ENCODE peak calls at places on chromosome 21, in seven cellular contexts. C, M, B, Q, D, X and J are unnamed samples.
A peak's percentile ranks its signal among the peaks of the same experiment; 100 is the strongest.

GRCh38 chr21:35617491-35617890 is 442.8 kb downstream of the SETD4 start:
- DNase-seq in Q (no peak), B (no peak), C (no peak), X (no peak), D (no peak), M (no peak), J (no peak)

GRCh38 chr21:17688912-17689874 is 76.5 kb upstream of the BTG3 start:
- DNase-seq in M (peak; percentile 36), Q (no peak), C (peak; percentile 35), D (peak; percentile 42), X (peak; percentile 59), B (peak; percentile 2), J (no peak)

GRCh38 chr21:35401476-35401875 is 352.4 kb upstream of the RUNX1 start:
- DNase-seq in Q (no peak), X (no peak), D (no peak), C (no peak), B (no peak), M (no peak), J (no peak)

GRCh38 chr21:40208960-40209359 is 341.7 kb downstream of the PCP4 start:
- DNase-seq in X (no peak), C (no peak), Q (no peak), D (no peak), M (no peak), B (no peak), J (no peak)

GRCh38 chr21:35015435-35016024 is 33.6 kb downstream of the RUNX1 start:
- DNase-seq in B (no peak), C (no peak), Q (no peak), M (no peak), D (no peak), X (no peak), J (no peak)

GRCh38 chr21:41770901-41771624 is 4.2 kb upstream of the RIPK4 start:
- DNase-seq in X (no peak), C (no peak), B (no peak), Q (no peak), M (no peak), D (no peak), J (no peak)

GRCh38 chr21:42614811-42615342 is 38.5 kb upstream of the PDE9A start:
- DNase-seq in D (peak; percentile 37), C (no peak), Q (no peak), X (peak; percentile 50), B (no peak), M (no peak), J (peak; percentile 64)

GRCh38 chr21:35026153-35026499 is 23.0 kb downstream of the RUNX1 start:
- DNase-seq in C (no peak), X (no peak), M (no peak), D (no peak), Q (no peak), B (no peak), J (no peak)

GRCh38 chr21:46243325-46243724 is 14.8 kb upstream of the LSS start:
- DNase-seq in X (no peak), C (no peak), D (no peak), B (no peak), Q (no peak), M (no peak), J (no peak)

GRCh38 chr21:31612889-31613785 is 46.4 kb upstream of the SOD1 start:
- DNase-seq in X (no peak), M (no peak), B (peak; percentile 9), D (no peak), Q (no peak), C (no peak), J (no peak)

GRCh38 chr21:39003982-39004775 is 179.1 kb downstream of the PSMG1 start:
- DNase-seq in D (no peak), Q (no peak), C (peak; percentile 37), M (no peak), B (no peak), X (no peak), J (no peak)

GRCh38 chr21:43985690-43986251 is 26.3 kb upstream of the TRAPPC10 start:
- DNase-seq in C (no peak), Q (no peak), M (peak; percentile 61), D (no peak), X (no peak), B (peak; percentile 54), J (no peak)

GRCh38 chr21:42621166-42621827 is 32.1 kb upstream of the PDE9A start:
- DNase-seq in X (no peak), C (no peak), M (no peak), Q (no peak), D (peak; percentile 58), B (no peak), J (peak; percentile 58)

GRCh38 chr21:31879251-31879650 is 6.4 kb downstream of the HUNK start:
- DNase-seq in D (no peak), Q (no peak), M (no peak), X (no peak), B (no peak), C (no peak), J (no peak)

GRCh38 chr21:41933259-41934079 is 20.3 kb downstream of the C2CD2 start:
- DNase-seq in B (no peak), M (no peak), X (no peak), D (no peak), C (no peak), Q (no peak), J (no peak)

GRCh38 chr21:42500736-42501135 is 4.7 kb upstream of the RSPH1 start:
- DNase-seq in M (no peak), B (no peak), Q (no peak), D (no peak), C (no peak), X (no peak), J (no peak)

GRCh38 chr21:24939288-24939687 is 668.0 kb downstream of the MRPL39 start:
- DNase-seq in Q (no peak), D (peak; percentile 23), M (no peak), X (no peak), C (no peak), B (no peak), J (no peak)

GRCh38 chr21:26332873-26333272 is 162.3 kb upstream of the APP start:
- DNase-seq in Q (no peak), X (no peak), M (no peak), D (no peak), C (no peak), B (no peak), J (no peak)

GRCh38 chr21:46084041-46084561 is 13.8 kb upstream of the COL6A2 start:
- DNase-seq in C (peak; percentile 18), X (no peak), Q (no peak), M (no peak), B (peak; percentile 55), D (no peak), J (no peak)

GRCh38 chr21:26385721-26386120 is 187.4 kb downstream of the CYYR1 start:
- DNase-seq in D (no peak), B (no peak), X (no peak), C (no peak), M (no peak), Q (no peak), J (no peak)

GRCh38 chr21:26098758-26099157 is 71.8 kb downstream of the APP start:
- DNase-seq in Q (no peak), B (no peak), D (no peak), X (no peak), M (no peak), C (no peak), J (no peak)

GRCh38 chr21:35796834-35797233 is 263.5 kb downstream of the SETD4 start:
- DNase-seq in C (no peak), D (no peak), B (no peak), X (no peak), M (no peak), Q (no peak), J (no peak)

GRCh38 chr21:38807987-38808386 is 2.3 kb downstream of the ETS2 start:
- DNase-seq in Q (no peak), M (no peak), D (peak; percentile 41), B (no peak), C (no peak), X (no peak), J (no peak)

GRCh38 chr21:16179732-16180131 is 449.9 kb downstream of the USP25 start:
- DNase-seq in Q (no peak), C (no peak), D (no peak), X (peak; percentile 78), B (no peak), M (no peak), J (no peak)

GRCh38 chr21:28025111-28025510 is 967.6 kb downstream of the LTN1 start:
- DNase-seq in M (no peak), X (no peak), B (no peak), Q (no peak), C (no peak), D (no peak), J (no peak)

GRCh38 chr21:41139275-41139674 is 28.7 kb upstream of the BACE2 start:
- DNase-seq in Q (no peak), D (no peak), C (no peak), B (no peak), X (no peak), M (no peak), J (no peak)

DNA sequence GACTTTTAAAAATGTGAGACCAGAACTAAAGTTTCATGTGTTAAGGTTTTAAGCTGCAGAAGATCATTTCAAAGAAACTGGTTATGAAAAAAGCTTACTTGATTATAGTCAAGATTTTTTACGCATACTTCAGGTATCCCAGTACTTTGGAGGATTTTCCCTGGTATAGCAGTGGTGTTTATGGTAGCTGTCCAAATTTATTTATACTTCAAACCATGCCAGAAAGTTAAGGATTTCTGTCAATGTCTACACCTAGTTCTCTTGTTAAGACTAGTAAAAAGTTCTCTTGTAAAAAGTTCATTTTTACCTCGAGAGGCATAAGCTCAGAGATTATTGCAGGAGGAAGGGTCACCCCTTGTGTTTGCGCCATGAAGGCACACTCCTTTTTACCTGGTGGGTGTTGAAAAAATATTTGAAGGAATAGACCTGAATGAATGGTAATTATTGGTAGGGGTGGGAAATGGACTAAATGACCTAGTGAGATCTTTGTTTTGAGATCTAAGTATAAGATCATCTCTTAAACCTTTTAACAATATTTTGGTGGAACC is 2.8 kb downstream of the DYRK1A start:
- DNase-seq in Q (no peak), C (no peak), D (no peak), B (no peak), M (no peak), X (no peak), J (no peak)
- H3K4me1 ChIP-seq in Q (peaks cover 28% of the 10 kb centered on the region), C (peaks cover 10% of the 10 kb centered on the region), D (peaks cover 27% of the 10 kb centered on the region), B (peaks cover 56% of the 10 kb centered on the region), M (peaks cover 17% of the 10 kb centered on the region), X (peaks cover 45% of the 10 kb centered on the region), J (peaks cover 62% of the 10 kb centered on the region)

GRCh38 chr21:29829514-29830255 is 110.1 kb downstream of the GRIK1 start:
- DNase-seq in C (no peak), B (no peak), D (no peak), Q (no peak), X (no peak), M (no peak), J (no peak)
- TF ChIP-seq EP300 in C (no peak), B (no peak), D (no peak), Q (no peak), X (no peak), M (no peak), J (no peak)

GRCh38 chr21:14452031-14452778 is 69.3 kb upstream of the HSPA13 start:
- DNase-seq in B (no peak), M (peak; percentile 41), Q (no peak), C (no peak), X (no peak), D (no peak), J (no peak)
- H3K4me1 ChIP-seq in B (no peaks in the 10 kb centered on the region), M (peaks cover 17% of the 10 kb centered on the region), Q (no peaks in the 10 kb centered on the region), C (no peaks in the 10 kb centered on the region), X (no peaks in the 10 kb centered on the region), D (peaks cover 11% of the 10 kb centered on the region), J (no peaks in the 10 kb centered on the region)

DNA sequence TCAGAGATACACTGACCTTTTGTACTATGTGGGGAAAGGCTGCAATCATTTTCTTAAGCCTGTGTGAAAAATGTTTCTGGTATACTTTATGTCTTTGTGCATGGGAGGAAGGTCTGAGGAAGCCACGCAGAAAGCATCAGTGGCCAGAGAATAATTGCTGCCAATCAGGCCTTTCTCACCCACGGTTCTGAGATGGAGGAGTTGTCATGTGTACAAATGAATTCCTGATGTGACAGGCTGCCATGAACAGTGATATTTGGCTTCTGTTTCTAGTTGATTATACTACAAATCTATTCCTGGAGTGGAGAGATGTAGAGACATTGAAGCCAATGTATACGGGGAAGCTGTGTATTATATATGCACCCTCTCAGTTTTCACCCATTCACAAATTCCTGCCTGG is 142.6 kb downstream of the GRIK1 start:
- DNase-seq in C (no peak), M (no peak), Q (no peak), D (no peak), B (no peak), X (no peak), J (no peak)
- TF ChIP-seq EP300 in C (no peak), M (no peak), Q (no peak), D (no peak), B (no peak), X (no peak), J (no peak)